ENCODE peak calls at places on chromosome 13, in eight cellular contexts. R, J, A, W, P, H, F and O are unnamed samples. For H3K4me1, the result is how much of the 10 kb centered on the place peaks cover.

GRCh38 chr13:25971499-25972145 is 80.2 kb downstream of the SHISA2 start:
- DNase-seq in R (no peak), J (no peak), A (peak), W (no peak), P (no peak), H (peak), F (peak), O (peak)

GRCh38 chr13:66704110-66704509 is 526.0 kb downstream of the PCDH9 start:
- DNase-seq in R (no peak), J (no peak), A (no peak), W (no peak), P (no peak), H (no peak), F (no peak), O (no peak)

GRCh38 chr13:98576963-98577822 is at the start of gene STK24:
- DNase-seq in R (peak), J (no peak), A (peak), W (peak), P (peak), H (peak), F (peak), O (peak)

GRCh38 chr13:24745861-24746617 is 17.9 kb upstream of the RNF17 start:
- DNase-seq in R (no peak), J (no peak), A (no peak), W (no peak), P (no peak), H (no peak), F (no peak), O (no peak)

GRCh38 chr13:79386125-79386822 is 19.8 kb downstream of the RBM26 start:
- DNase-seq in R (no peak), J (no peak), A (peak), W (no peak), P (no peak), H (no peak), F (no peak), O (no peak)

GRCh38 chr13:93698016-93698613 is 471.5 kb downstream of the GPC6 start:
- DNase-seq in R (no peak), J (no peak), A (no peak), W (no peak), P (no peak), H (no peak), F (no peak), O (no peak)

GRCh38 chr13:20159646-20160345 is 1.1 kb downstream of the GJA3 start:
- DNase-seq in R (peak), J (no peak), A (no peak), W (no peak), P (no peak), H (no peak), F (peak), O (no peak)

GRCh38 chr13:72757792-72758535 is 23.7 kb downstream of the DIS3 start:
- DNase-seq in R (peak), J (no peak), A (no peak), W (no peak), P (no peak), H (no peak), F (no peak), O (no peak)

GRCh38 chr13:112442483-112443090 is 66.4 kb downstream of the SPACA7 start:
- DNase-seq in R (peak), J (no peak), A (no peak), W (no peak), P (no peak), H (no peak), F (no peak), O (no peak)

GRCh38 chr13:47837104-47837880 is 163.8 kb downstream of the SUCLA2 start:
- DNase-seq in R (no peak), J (no peak), A (no peak), W (no peak), P (no peak), H (no peak), F (no peak), O (no peak)

GRCh38 chr13:113887700-113888201 is 23.9 kb upstream of the GAS6 start:
- DNase-seq in R (no peak), J (no peak), A (no peak), W (no peak), P (no peak), H (no peak), F (no peak), O (no peak)

GRCh38 chr13:26867451-26868067 is 107.0 kb upstream of the GPR12 start:
- DNase-seq in R (peak), J (no peak), A (no peak), W (no peak), P (no peak), H (no peak), F (peak), O (no peak)

GRCh38 chr13:90869580-90869979 is 477.9 kb upstream of the MIR17HG start:
- DNase-seq in R (no peak), J (no peak), A (no peak), W (no peak), P (no peak), H (no peak), F (no peak), O (no peak)

GRCh38 chr13:48493076-48493765 is 39.7 kb downstream of the RCBTB2 start:
- DNase-seq in R (no peak), J (no peak), A (peak), W (no peak), P (no peak), H (no peak), F (peak), O (no peak)

GRCh38 chr13:33678084-33678483 is 139.9 kb upstream of the RFC3 start:
- DNase-seq in R (no peak), J (no peak), A (no peak), W (no peak), P (no peak), H (no peak), F (no peak), O (no peak)

GRCh38 chr13:37618554-37618953 is 20.0 kb upstream of the POSTN start:
- DNase-seq in R (peak), J (no peak), A (no peak), W (no peak), P (no peak), H (no peak), F (no peak), O (no peak)

GRCh38 chr13:111202745-111203144 is 87.6 kb downstream of the ARHGEF7 start:
- DNase-seq in R (peak), J (no peak), A (no peak), W (peak), P (no peak), H (no peak), F (peak), O (peak)

DNA sequence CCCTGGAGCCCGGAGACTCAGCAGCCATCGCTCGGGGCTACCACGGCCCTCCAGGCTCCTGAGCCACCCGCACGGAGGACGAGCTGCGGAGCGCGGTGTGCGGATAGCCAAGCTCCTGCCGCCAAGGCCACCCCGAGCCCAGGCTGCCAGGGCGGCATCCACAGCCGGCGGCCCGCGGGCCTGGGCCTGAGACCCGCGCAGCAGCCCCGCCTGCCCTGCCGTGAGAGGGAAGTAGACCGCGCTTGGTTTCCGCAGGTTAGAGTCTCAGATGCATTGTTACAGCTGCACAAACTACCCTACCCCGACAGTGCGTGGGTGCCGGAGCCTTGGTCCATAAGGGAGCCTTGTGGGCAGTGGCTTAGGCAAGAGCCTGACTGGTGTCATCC is 253.8 kb upstream of the SGCG start:
- DNase-seq in R (no peak), J (no peak), A (no peak), W (no peak), P (no peak), H (no peak), F (no peak), O (no peak)
- H3K4me3 ChIP-seq in R (no peak), J (peak), A (no peak), W (no peak), P (peak), H (no peak), F (no peak), O (peak)

DNA sequence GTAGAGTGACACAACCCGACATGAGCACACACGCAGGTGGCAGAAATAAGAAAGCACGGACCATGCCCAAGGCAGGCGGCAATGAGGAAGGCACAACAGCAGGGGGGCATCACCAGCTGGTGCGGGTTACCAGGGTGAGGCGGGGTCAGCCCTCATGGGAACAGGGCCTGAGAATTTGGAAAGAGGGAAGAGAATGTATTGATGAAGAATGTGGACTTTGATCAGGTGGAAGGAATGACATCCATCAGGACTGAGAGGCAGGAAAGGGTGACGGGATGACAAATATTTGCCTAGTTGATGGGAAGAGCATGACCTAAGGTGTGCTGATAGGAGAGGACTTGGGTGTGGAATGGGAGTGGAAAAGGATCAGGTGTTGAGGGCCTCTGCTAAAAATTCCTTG is 177.5 kb downstream of the ABCC4 start:
- DNase-seq in R (no peak), J (no peak), A (no peak), W (no peak), P (no peak), H (no peak), F (no peak), O (no peak)
- H3K4me1 ChIP-seq in R (under half), J (under half), A (under half), W (under half), P (under half), H (under half), F (under half), O (under half)

GRCh38 chr13:46739447-46740125 is 57.4 kb downstream of the ESD start:
- DNase-seq in R (no peak), J (no peak), A (no peak), W (no peak), P (no peak), H (no peak), F (no peak), O (no peak)

GRCh38 chr13:46745062-46745461 is 51.9 kb downstream of the ESD start:
- DNase-seq in R (no peak), J (no peak), A (no peak), W (no peak), P (no peak), H (no peak), F (no peak), O (no peak)

GRCh38 chr13:46748300-46748699 is 48.7 kb downstream of the ESD start:
- DNase-seq in R (no peak), J (no peak), A (no peak), W (no peak), P (no peak), H (no peak), F (no peak), O (no peak)

GRCh38 chr13:46747031-46747820 is 49.7 kb downstream of the ESD start:
- DNase-seq in R (no peak), J (no peak), A (no peak), W (no peak), P (no peak), H (no peak), F (no peak), O (no peak)

DNA sequence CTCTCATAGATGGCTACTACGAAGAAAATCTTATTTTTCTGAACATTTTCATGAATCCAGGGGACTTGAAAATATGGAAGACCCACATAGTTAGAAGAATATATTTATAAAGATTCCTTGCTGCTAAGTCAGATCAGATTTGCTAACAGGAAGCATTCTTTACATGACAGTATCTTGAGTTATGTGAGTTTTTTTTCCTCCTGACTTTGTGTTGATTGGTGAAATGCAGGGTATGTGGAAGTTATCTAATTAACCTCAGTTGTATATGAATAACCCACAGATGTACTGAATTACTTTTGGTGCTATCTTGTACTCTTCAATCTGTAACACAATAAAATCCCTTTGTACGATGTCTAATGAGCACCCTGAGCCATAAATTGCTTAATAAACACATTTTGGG is 53.8 kb downstream of the ESD start:
- DNase-seq in R (peak), J (no peak), A (no peak), W (no peak), P (no peak), H (no peak), F (no peak), O (no peak)
- H3K4me3 ChIP-seq in R (no peak), J (no peak), A (no peak), W (no peak), P (no peak), H (no peak), F (no peak), O (no peak)

DNA sequence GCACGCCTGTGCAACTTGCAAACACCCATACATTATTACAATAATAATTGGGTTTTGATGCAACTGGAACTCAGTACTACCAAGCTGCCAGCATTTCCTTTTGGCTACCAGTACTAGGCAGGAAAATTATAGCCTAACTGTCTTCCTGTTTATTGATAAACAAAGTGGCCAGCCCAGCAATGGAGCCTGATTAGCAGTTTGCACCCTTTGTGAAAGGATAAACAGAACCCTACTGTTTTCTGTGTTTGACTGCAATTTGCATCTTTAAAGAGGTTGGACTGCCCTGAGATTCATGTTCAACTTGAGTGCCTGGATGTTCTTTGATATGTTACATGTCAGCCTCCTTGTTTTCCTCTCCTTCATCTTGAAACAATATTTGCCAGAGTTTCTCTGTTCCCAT is 173.9 kb downstream of the ZIC5 start:
- DNase-seq in R (no peak), J (no peak), A (no peak), W (peak), P (no peak), H (no peak), F (no peak), O (no peak)
- H3K4me1 ChIP-seq in R (under half), J (under half), A (under half), W (under half), P (under half), H (under half), F (under half), O (under half)

DNA sequence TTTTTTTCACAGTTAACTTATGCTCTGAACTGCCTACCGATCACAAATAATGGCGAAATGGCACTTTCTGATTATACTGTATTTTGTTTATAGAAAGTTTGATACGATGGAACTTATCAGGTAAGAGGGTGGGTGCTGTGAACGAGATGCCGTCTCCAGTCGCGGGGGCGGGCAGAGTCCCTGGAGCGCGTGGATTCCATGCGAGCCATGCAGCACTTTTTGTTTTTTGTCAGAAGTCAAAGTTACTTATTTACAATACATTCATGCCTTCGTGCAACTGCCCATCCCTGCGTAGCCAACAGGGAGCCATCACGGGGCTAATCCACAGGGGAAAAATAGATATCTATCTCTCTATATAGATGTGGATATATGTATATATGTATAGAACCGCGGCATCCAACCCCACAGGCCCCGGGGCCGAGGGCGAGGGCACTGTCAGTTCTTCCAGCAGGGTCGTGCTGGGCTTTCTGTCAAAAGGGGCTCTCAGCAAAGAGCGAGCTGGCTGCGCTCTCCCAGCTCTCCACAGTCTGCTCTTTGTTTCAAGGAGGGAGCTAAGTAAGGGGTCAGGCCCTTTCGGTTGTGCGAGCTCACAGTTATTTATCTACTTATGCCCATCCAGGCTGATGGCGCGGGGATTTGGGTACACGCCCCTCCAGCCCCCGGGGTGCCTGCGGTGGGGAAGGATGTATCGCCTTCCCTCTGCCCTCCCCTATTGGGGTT is 3.4 kb downstream of the SLITRK1 start:
- DNase-seq in R (no peak), J (no peak), A (no peak), W (no peak), P (no peak), H (no peak), F (no peak), O (no peak)
- H3K4me3 ChIP-seq in R (peak), J (peak), A (no peak), W (no peak), P (peak), H (no peak), F (no peak), O (no peak)

GRCh38 chr13:109782823-109783411 is 3.5 kb downstream of the IRS2 start:
- DNase-seq in R (no peak), J (no peak), A (no peak), W (peak), P (no peak), H (no peak), F (no peak), O (no peak)
- H3K4me1 ChIP-seq in R (under half), J (under half), A (under half), W (half or more), P (half or more), H (under half), F (under half), O (half or more)

DNA sequence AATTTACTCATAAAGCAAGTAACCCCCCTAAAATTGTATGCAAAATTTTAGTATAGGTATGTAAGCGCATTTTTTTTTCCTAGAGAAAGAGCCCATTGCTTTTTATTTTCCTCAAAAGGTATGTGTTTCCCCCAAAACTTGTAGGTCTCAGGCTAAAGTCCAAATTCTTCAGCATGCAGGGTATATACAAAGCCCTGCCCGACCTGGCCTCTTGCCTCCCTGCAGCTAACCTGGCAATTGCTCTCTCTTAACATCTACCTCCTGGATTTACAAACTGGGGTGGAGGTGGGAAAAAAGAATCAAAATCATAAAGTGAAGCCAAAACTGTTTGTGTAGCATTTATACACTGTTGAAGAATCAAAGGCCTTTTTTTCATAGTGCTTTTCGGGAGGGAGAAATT is 107.8 kb downstream of the KCNRG start:
- DNase-seq in R (no peak), J (no peak), A (no peak), W (no peak), P (no peak), H (no peak), F (no peak), O (no peak)
- H3K4me3 ChIP-seq in R (no peak), J (no peak), A (no peak), W (peak), P (peak), H (no peak), F (peak), O (peak)

GRCh38 chr13:106525865-106526264 is 9.6 kb downstream of the EFNB2 start:
- DNase-seq in R (no peak), J (no peak), A (no peak), W (no peak), P (no peak), H (no peak), F (no peak), O (no peak)

GRCh38 chr13:106524108-106524507 is 11.4 kb downstream of the EFNB2 start:
- DNase-seq in R (no peak), J (no peak), A (no peak), W (no peak), P (no peak), H (no peak), F (no peak), O (no peak)

GRCh38 chr13:106522112-106522511 is 13.3 kb downstream of the EFNB2 start:
- DNase-seq in R (no peak), J (no peak), A (no peak), W (no peak), P (no peak), H (no peak), F (no peak), O (no peak)

GRCh38 chr13:106522898-106523525 is 12.4 kb downstream of the EFNB2 start:
- DNase-seq in R (no peak), J (no peak), A (no peak), W (no peak), P (no peak), H (no peak), F (no peak), O (no peak)

DNA sequence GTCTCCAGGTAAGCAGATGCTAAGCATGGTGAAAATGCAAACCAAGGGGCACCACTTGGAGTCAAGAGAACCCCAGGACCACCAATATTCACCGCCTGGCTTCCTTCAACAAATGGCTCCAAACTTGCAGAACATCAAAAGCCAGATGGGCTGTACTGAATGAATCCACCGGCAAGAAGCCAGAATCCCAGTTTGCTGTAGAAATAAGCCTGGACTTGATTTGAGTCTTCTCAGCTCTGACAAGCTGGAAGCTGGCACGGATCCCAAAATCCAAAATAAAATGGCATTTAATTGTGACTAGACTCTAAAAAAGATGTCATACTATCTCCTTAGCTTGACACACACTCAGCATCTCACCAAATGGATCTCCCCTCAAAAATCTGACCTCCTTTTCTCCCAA is 11.9 kb downstream of the EFNB2 start:
- DNase-seq in R (no peak), J (no peak), A (no peak), W (no peak), P (no peak), H (no peak), F (no peak), O (no peak)
- H3K4me1 ChIP-seq in R (under half), J (under half), A (under half), W (under half), P (under half), H (under half), F (under half), O (under half)